ENCODE peak calls at places on chromosomes 5 and 9, in nine cellular contexts. K is pons; I is NCI-H460; T is ACHN; Y is M059J; B is B cell; U is stimulated activated CD4-positive, alpha-beta T cell treated with anti-CD3 and anti-CD28 coated beads, TNF-alpha, amount 100 ng/mL, for 24 hours; X is posterior cingulate gyrus; C is naive thymus-derived CD4-positive, alpha-beta T cell. W is an unnamed sample.

GRCh38 chr5:32170303-32171170 is 3.6 kb downstream of the GOLPH3 start:
- DNase-seq in K (no peak), I (no peak), T (peak), Y (peak), B (no peak), U (no peak), X (no peak), C (no peak), W (no peak)

GRCh38 chr5:93874080-93874479 is 132.7 kb upstream of the POU5F2 start:
- DNase-seq in K (peak), I (no peak), T (no peak), Y (peak), B (no peak), U (no peak), X (no peak), C (no peak), W (no peak)

GRCh38 chr9:107704791-107705190 is 215.2 kb upstream of the KLF4 start:
- DNase-seq in K (no peak), I (no peak), T (no peak), Y (no peak), B (no peak), U (no peak), X (no peak), C (no peak), W (no peak)

GRCh38 chr5:118923295-118924005 is 64.9 kb downstream of the DTWD2 start:
- DNase-seq in K (no peak), I (no peak), T (no peak), Y (no peak), B (no peak), U (no peak), X (no peak), C (no peak), W (no peak)

GRCh38 chr9:68704804-68705635 is at the start of gene PIP5K1B:
- DNase-seq in K (peak), I (peak), T (peak), Y (peak), B (peak), U (peak), X (peak), C (peak), W (peak)

GRCh38 chr5:33299621-33300208 is 141.1 kb upstream of the TARS1 start:
- DNase-seq in K (peak), I (peak), T (peak), Y (peak), B (no peak), U (no peak), X (no peak), C (no peak), W (no peak)

GRCh38 chr5:91591076-91591475 is 208.0 kb upstream of the ARRDC3 start:
- DNase-seq in K (no peak), I (no peak), T (no peak), Y (peak), B (no peak), U (no peak), X (no peak), C (no peak), W (no peak)

GRCh38 chr5:7850533-7851239 is at the start of gene CFAP90:
- DNase-seq in K (no peak), I (peak), T (peak), Y (peak), B (peak), U (no peak), X (peak), C (peak), W (no peak)

GRCh38 chr9:124190761-124191160 is 67.0 kb upstream of the NEK6 start:
- DNase-seq in K (peak), I (no peak), T (no peak), Y (no peak), B (no peak), U (no peak), X (peak), C (no peak), W (peak)

GRCh38 chr5:61330879-61331406 is 1.1 kb upstream of the ZSWIM6 start:
- DNase-seq in K (peak), I (peak), T (peak), Y (peak), B (peak), U (peak), X (peak), C (peak), W (peak)

GRCh38 chr9:87878930-87879603 is 3.6 kb upstream of the SPATA31E1 start:
- DNase-seq in K (no peak), I (peak), T (peak), Y (peak), B (no peak), U (no peak), X (no peak), C (no peak), W (no peak)

GRCh38 chr5:139647406-139648204 is 544 bp upstream of the CXXC5 start:
- DNase-seq in K (no peak), I (no peak), T (no peak), Y (no peak), B (no peak), U (no peak), X (no peak), C (no peak), W (no peak)

GRCh38 chr9:76827286-76828080 is 63.2 kb downstream of the PCA3 start:
- DNase-seq in K (no peak), I (no peak), T (no peak), Y (no peak), B (no peak), U (no peak), X (no peak), C (no peak), W (no peak)

GRCh38 chr5:16987776-16988175 is 51.7 kb upstream of the MYO10 start:
- DNase-seq in K (no peak), I (no peak), T (no peak), Y (no peak), B (no peak), U (no peak), X (no peak), C (no peak), W (no peak)

GRCh38 chr9:20085842-20086241 is 297.0 kb upstream of the SLC24A2 start:
- DNase-seq in K (no peak), I (no peak), T (no peak), Y (no peak), B (no peak), U (no peak), X (no peak), C (no peak), W (no peak)

GRCh38 chr5:106094128-106094726 is 1576.5 kb downstream of the EFNA5 start:
- DNase-seq in K (no peak), I (peak), T (no peak), Y (peak), B (no peak), U (no peak), X (no peak), C (no peak), W (no peak)

GRCh38 chr5:125277494-125278154 is 531.2 kb upstream of the ZNF608 start:
- DNase-seq in K (no peak), I (peak), T (peak), Y (peak), B (no peak), U (no peak), X (no peak), C (no peak), W (no peak)

GRCh38 chr5:135391123-135391868 is 7.7 kb downstream of the MACROH2A1 start:
- DNase-seq in K (no peak), I (no peak), T (peak), Y (peak), B (no peak), U (no peak), X (no peak), C (no peak), W (no peak)

W was measured in cerebellum.